ENCODE peak calls at places on chromosomes 5 and 9, in ten cellular contexts. G is naive thymus-derived CD8-positive, alpha-beta T cell; O is OCI-LY7; V is osteocyte; H is non-pigmented ciliary epithelial cell; B is ELF-1; W is NCI-H146; N is SK-N-DZ; I is NCI-H2029; K is brain microvascular endothelial cell. R is an unnamed sample.

GRCh38 chr5:115372121-115372520 is 75.7 kb upstream of the CCDC112 start:
- DNase-seq in G (no peak), O (no peak), V (no peak), H (no peak), B (no peak), W (peak; percentile 43), N (no peak), I (no peak), K (no peak), R (no peak)

GRCh38 chr5:91225848-91226686 is 157.1 kb downstream of the ARRDC3 start:
- DNase-seq in G (peak; percentile 45), O (peak; percentile 67), V (no peak), H (no peak), B (peak; percentile 79), W (no peak), N (peak; percentile 49), I (peak; percentile 44), K (no peak), R (peak; percentile 67)

GRCh38 chr5:135466178-135467050 is 14.3 kb upstream of the TIFAB start:
- DNase-seq in G (peak; percentile 60), O (no peak), V (peak; percentile 92), H (no peak), B (peak; percentile 91), W (peak; percentile 69), N (peak; percentile 76), I (peak; percentile 62), K (peak; percentile 54), R (peak; percentile 88)

GRCh38 chr5:132050661-132051371 is 9.6 kb upstream of the IL3 start:
- DNase-seq in G (no peak), O (no peak), V (no peak), H (no peak), B (no peak), W (peak; percentile 13), N (no peak), I (no peak), K (no peak), R (no peak)

GRCh38 chr9:134396258-134396742 is 70.0 kb downstream of the RXRA start:
- DNase-seq in G (peak; percentile 28), O (peak; percentile 61), V (no peak), H (no peak), B (no peak), W (no peak), N (no peak), I (no peak), K (no peak), R (no peak)

GRCh38 chr9:90983394-90983793 is 181.8 kb downstream of the SYK start:
- DNase-seq in G (no peak), O (no peak), V (peak; percentile 51), H (no peak), B (no peak), W (no peak), N (no peak), I (no peak), K (no peak), R (no peak)

GRCh38 chr5:142356716-142357468 is 32.1 kb upstream of the SPRY4 start:
- DNase-seq in G (peak; percentile 80), O (peak; percentile 86), V (peak; percentile 91), H (peak; percentile 83), B (peak; percentile 92), W (peak; percentile 62), N (peak; percentile 47), I (peak; percentile 82), K (peak; percentile 93), R (peak; percentile 95)

GRCh38 chr5:145859897-145860296 is 12.9 kb downstream of the GRXCR2 start:
- DNase-seq in G (no peak), O (no peak), V (no peak), H (no peak), B (no peak), W (no peak), N (peak; percentile 19), I (no peak), K (no peak), R (no peak)

GRCh38 chr9:17839744-17840143 is 260.9 kb downstream of the SH3GL2 start:
- DNase-seq in G (no peak), O (no peak), V (no peak), H (no peak), B (no peak), W (peak; percentile 53), N (no peak), I (peak; percentile 14), K (no peak), R (no peak)